ENCODE peak calls at places on chromosomes 12 and 14, in nine cellular contexts. One of them, this sample, is unnamed.
A peak's percentile ranks its signal among the peaks of the same experiment; 100 is the strongest.

GRCh38 chr14:92493492-92493891 is 20.1 kb upstream of the RIN3 start:
- DNase-seq in HCT116: no peak
- DNase-seq in HepG2: no peak
- DNase-seq in endothelial cell: no peak
- DNase-seq in fibroblast of lung: no peak
- DNase-seq in fibroblast of the aortic adventitia: no peak
- DNase-seq in GM10248: no peak
- DNase-seq in fibroblast of mammary gland: no peak
- DNase-seq in BE2C: no peak
- DNase-seq in this sample: no peak

GRCh38 chr12:29691146-29691854 is 92.4 kb downstream of the TMTC1 start:
- DNase-seq in BE2C: no peak
- DNase-seq in GM10248: no peak
- DNase-seq in fibroblast of lung: no peak
- DNase-seq in HepG2: no peak
- DNase-seq in fibroblast of mammary gland: no peak
- DNase-seq in fibroblast of the aortic adventitia: no peak
- DNase-seq in HCT116: no peak
- DNase-seq in endothelial cell: no peak
- DNase-seq in this sample: no peak

GRCh38 chr14:39416072-39416471 is 16.2 kb downstream of the FBXO33 start:
- DNase-seq in HCT116: no peak
- DNase-seq in HepG2: no peak
- DNase-seq in fibroblast of the aortic adventitia: no peak
- DNase-seq in BE2C: no peak
- DNase-seq in GM10248: no peak
- DNase-seq in fibroblast of lung: no peak
- DNase-seq in fibroblast of mammary gland: no peak
- DNase-seq in endothelial cell: no peak
- DNase-seq in this sample: no peak

GRCh38 chr12:8780389-8780788 is 42.0 kb upstream of the A2ML1 start:
- DNase-seq in fibroblast of the aortic adventitia: peak; percentile 49
- DNase-seq in HCT116: peak; percentile 18
- DNase-seq in HepG2: peak; percentile 16
- DNase-seq in fibroblast of mammary gland: peak; percentile 42
- DNase-seq in GM10248: no peak
- DNase-seq in endothelial cell: peak; percentile 17
- DNase-seq in BE2C: no peak
- DNase-seq in fibroblast of lung: peak; percentile 38
- DNase-seq in this sample: no peak

GRCh38 chr14:66563731-66564130 is 55.8 kb downstream of the GPHN start:
- DNase-seq in endothelial cell: no peak
- DNase-seq in GM10248: no peak
- DNase-seq in HCT116: no peak
- DNase-seq in HepG2: no peak
- DNase-seq in fibroblast of lung: no peak
- DNase-seq in BE2C: no peak
- DNase-seq in fibroblast of the aortic adventitia: no peak
- DNase-seq in fibroblast of mammary gland: no peak
- DNase-seq in this sample: no peak

GRCh38 chr14:33679461-33680225 is 271.2 kb downstream of the EGLN3 start:
- DNase-seq in fibroblast of lung: peak; percentile 94
- DNase-seq in fibroblast of mammary gland: peak; percentile 75
- DNase-seq in fibroblast of the aortic adventitia: peak; percentile 83
- DNase-seq in HCT116: no peak
- DNase-seq in HepG2: no peak
- DNase-seq in GM10248: no peak
- DNase-seq in endothelial cell: no peak
- DNase-seq in BE2C: no peak
- DNase-seq in this sample: no peak

GRCh38 chr14:65260786-65261185 is 151.7 kb upstream of the FUT8 start:
- DNase-seq in fibroblast of mammary gland: peak; percentile 94
- DNase-seq in BE2C: no peak
- DNase-seq in HepG2: no peak
- DNase-seq in HCT116: no peak
- DNase-seq in endothelial cell: no peak
- DNase-seq in fibroblast of the aortic adventitia: peak; percentile 91
- DNase-seq in fibroblast of lung: peak; percentile 73
- DNase-seq in GM10248: no peak
- DNase-seq in this sample: no peak

GRCh38 chr12:5870183-5870582 is 74.9 kb downstream of the ANO2 start:
- DNase-seq in HepG2: no peak
- DNase-seq in endothelial cell: no peak
- DNase-seq in fibroblast of mammary gland: no peak
- DNase-seq in HCT116: no peak
- DNase-seq in fibroblast of the aortic adventitia: no peak
- DNase-seq in fibroblast of lung: no peak
- DNase-seq in BE2C: no peak
- DNase-seq in GM10248: no peak
- DNase-seq in this sample: no peak

GRCh38 chr14:24974591-24975374 is 75.2 kb downstream of the STXBP6 start:
- DNase-seq in fibroblast of the aortic adventitia: no peak
- DNase-seq in endothelial cell: no peak
- DNase-seq in HepG2: no peak
- DNase-seq in fibroblast of lung: no peak
- DNase-seq in GM10248: no peak
- DNase-seq in BE2C: no peak
- DNase-seq in fibroblast of mammary gland: no peak
- DNase-seq in HCT116: no peak
- DNase-seq in this sample: no peak

GRCh38 chr12:85092814-85093370 is 56.7 kb downstream of the LRRIQ1 start:
- DNase-seq in GM10248: no peak
- DNase-seq in fibroblast of the aortic adventitia: no peak
- DNase-seq in fibroblast of lung: peak; percentile 0
- DNase-seq in HCT116: peak; percentile 69
- DNase-seq in BE2C: no peak
- DNase-seq in endothelial cell: no peak
- DNase-seq in fibroblast of mammary gland: no peak
- DNase-seq in HepG2: peak; percentile 6
- DNase-seq in this sample: no peak

GRCh38 chr14:69726761-69727511 is 40.0 kb upstream of the SRSF5 start:
- DNase-seq in HepG2: peak; percentile 39
- DNase-seq in endothelial cell: peak; percentile 88
- DNase-seq in fibroblast of lung: peak; percentile 57
- DNase-seq in HCT116: no peak
- DNase-seq in fibroblast of mammary gland: peak; percentile 60
- DNase-seq in BE2C: peak; percentile 84
- DNase-seq in fibroblast of the aortic adventitia: peak; percentile 75
- DNase-seq in GM10248: peak; percentile 88
- DNase-seq in this sample: peak; percentile 79

GRCh38 chr12:78898416-78898815 is 33.8 kb downstream of the SYT1 start:
- DNase-seq in fibroblast of the aortic adventitia: peak; percentile 90
- DNase-seq in fibroblast of mammary gland: peak; percentile 33
- DNase-seq in endothelial cell: no peak
- DNase-seq in BE2C: peak; percentile 87
- DNase-seq in fibroblast of lung: peak; percentile 78
- DNase-seq in GM10248: no peak
- DNase-seq in HCT116: no peak
- DNase-seq in HepG2: no peak
- DNase-seq in this sample: no peak

GRCh38 chr12:107565551-107565950 is 120.0 kb upstream of the PWP1 start:
- DNase-seq in HCT116: no peak
- DNase-seq in fibroblast of the aortic adventitia: no peak
- DNase-seq in fibroblast of lung: no peak
- DNase-seq in BE2C: no peak
- DNase-seq in GM10248: no peak
- DNase-seq in HepG2: no peak
- DNase-seq in endothelial cell: no peak
- DNase-seq in fibroblast of mammary gland: no peak
- DNase-seq in this sample: no peak

GRCh38 chr12:117010693-117011451 is 88.3 kb downstream of the TESC start:
- DNase-seq in fibroblast of the aortic adventitia: peak; percentile 35
- DNase-seq in HCT116: no peak
- DNase-seq in fibroblast of lung: peak; percentile 27
- DNase-seq in endothelial cell: no peak
- DNase-seq in GM10248: no peak
- DNase-seq in fibroblast of mammary gland: peak; percentile 70
- DNase-seq in HepG2: no peak
- DNase-seq in BE2C: no peak
- DNase-seq in this sample: no peak

GRCh38 chr14:70906785-70907171 is 481 bp upstream of the PCNX1 start:
- DNase-seq in HepG2: no peak
- DNase-seq in fibroblast of lung: no peak
- DNase-seq in fibroblast of the aortic adventitia: peak; percentile 40
- DNase-seq in fibroblast of mammary gland: no peak
- DNase-seq in HCT116: no peak
- DNase-seq in GM10248: no peak
- DNase-seq in BE2C: no peak
- DNase-seq in endothelial cell: no peak
- DNase-seq in this sample: no peak

GRCh38 chr14:51652168-51653095 is 722 bp downstream of the FRMD6 start:
- DNase-seq in GM10248: peak; percentile 53
- DNase-seq in HCT116: no peak
- DNase-seq in fibroblast of mammary gland: no peak
- DNase-seq in HepG2: no peak
- DNase-seq in fibroblast of the aortic adventitia: peak; percentile 33
- DNase-seq in BE2C: peak; percentile 71
- DNase-seq in endothelial cell: peak; percentile 56
- DNase-seq in fibroblast of lung: peak; percentile 39
- DNase-seq in this sample: peak; percentile 42

GRCh38 chr12:13175499-13175898 is 21.0 kb upstream of the EMP1 start:
- DNase-seq in HepG2: no peak
- DNase-seq in HCT116: no peak
- DNase-seq in fibroblast of lung: peak; percentile 81
- DNase-seq in fibroblast of mammary gland: peak; percentile 81
- DNase-seq in endothelial cell: no peak
- DNase-seq in BE2C: no peak
- DNase-seq in GM10248: no peak
- DNase-seq in fibroblast of the aortic adventitia: peak; percentile 71
- DNase-seq in this sample: no peak

DNA sequence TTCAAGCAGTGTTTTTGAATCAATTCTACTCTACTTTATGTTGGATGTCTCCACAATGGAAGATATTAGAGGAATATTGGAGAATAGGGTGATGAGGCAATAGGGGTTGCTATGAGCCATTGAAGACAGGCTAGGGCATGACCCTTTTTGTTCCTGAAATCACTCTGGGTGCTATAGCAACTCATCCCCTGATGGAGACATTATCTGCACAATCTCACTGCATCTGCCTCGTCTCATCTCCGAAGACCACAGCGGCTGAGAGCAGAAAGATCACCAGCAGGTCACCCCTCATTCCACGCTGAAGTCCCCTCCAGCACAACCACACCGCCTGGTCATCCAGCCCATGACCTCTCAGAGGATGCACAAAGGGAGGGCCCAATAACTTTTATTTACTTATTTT is 150.4 kb upstream of the TMEM132C start:
- DNase-seq in fibroblast of the aortic adventitia: no peak
- DNase-seq in HCT116: no peak
- DNase-seq in BE2C: no peak
- DNase-seq in fibroblast of lung: no peak
- DNase-seq in fibroblast of mammary gland: no peak
- DNase-seq in HepG2: no peak
- DNase-seq in endothelial cell: no peak
- DNase-seq in GM10248: no peak
- DNase-seq in this sample: no peak
- TF ChIP-seq CTCF in fibroblast of the aortic adventitia: no peak
- TF ChIP-seq CTCF in HCT116: no peak
- TF ChIP-seq CTCF in BE2C: no peak
- TF ChIP-seq CTCF in fibroblast of lung: no peak
- TF ChIP-seq CTCF in fibroblast of mammary gland: no peak
- TF ChIP-seq CTCF in HepG2: no peak
- TF ChIP-seq CTCF in endothelial cell: no peak
- TF ChIP-seq CTCF in GM10248: no peak
- TF ChIP-seq CTCF in this sample: no peak

GRCh38 chr14:75259510-75259855 is 19.1 kb upstream of the FOS start:
- DNase-seq in BE2C: no peak
- DNase-seq in HepG2: no peak
- DNase-seq in endothelial cell: no peak
- DNase-seq in GM10248: no peak
- DNase-seq in fibroblast of lung: peak; percentile 69
- DNase-seq in fibroblast of mammary gland: peak; percentile 76
- DNase-seq in HCT116: no peak
- DNase-seq in fibroblast of the aortic adventitia: peak; percentile 62
- DNase-seq in this sample: no peak
- TF ChIP-seq CTCF in BE2C: peak; percentile 33
- TF ChIP-seq CTCF in HepG2: peak; percentile 21
- TF ChIP-seq CTCF in endothelial cell: no peak
- TF ChIP-seq CTCF in GM10248: no peak
- TF ChIP-seq CTCF in fibroblast of lung: peak; percentile 14
- TF ChIP-seq CTCF in fibroblast of mammary gland: peak; percentile 36
- TF ChIP-seq CTCF in HCT116: no peak
- TF ChIP-seq CTCF in fibroblast of the aortic adventitia: peak; percentile 20
- TF ChIP-seq CTCF in this sample: peak; percentile 17

DNA sequence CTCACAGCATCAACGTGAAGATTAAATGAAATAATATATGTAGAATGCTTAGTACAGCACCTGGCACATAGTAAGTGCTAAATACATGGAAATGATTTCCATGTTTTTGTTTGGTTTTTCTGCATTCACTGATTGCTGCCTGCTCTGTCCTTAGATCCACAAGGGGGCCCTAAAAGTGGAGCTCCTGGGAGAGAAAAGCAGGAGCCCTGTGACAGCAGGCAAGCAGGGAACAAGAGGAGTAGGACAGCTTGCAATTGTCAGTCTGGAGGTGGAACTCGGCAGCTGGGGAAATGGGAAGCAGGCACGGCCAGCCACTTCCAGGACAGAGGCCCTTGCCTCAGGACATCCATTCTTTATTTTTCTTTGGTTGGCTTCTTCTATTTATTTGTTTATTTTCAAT is 292.9 kb downstream of the BMP4 start:
- DNase-seq in GM10248: no peak
- DNase-seq in endothelial cell: peak; percentile 29
- DNase-seq in BE2C: no peak
- DNase-seq in fibroblast of mammary gland: peak; percentile 9
- DNase-seq in fibroblast of lung: peak; percentile 12
- DNase-seq in fibroblast of the aortic adventitia: peak; percentile 7
- DNase-seq in HCT116: peak; percentile 47
- DNase-seq in HepG2: peak; percentile 76
- DNase-seq in this sample: no peak
- TF ChIP-seq CTCF in GM10248: no peak
- TF ChIP-seq CTCF in endothelial cell: no peak
- TF ChIP-seq CTCF in BE2C: no peak
- TF ChIP-seq CTCF in fibroblast of mammary gland: peak; percentile 31
- TF ChIP-seq CTCF in fibroblast of lung: peak; percentile 41
- TF ChIP-seq CTCF in fibroblast of the aortic adventitia: peak; percentile 37
- TF ChIP-seq CTCF in HCT116: peak; percentile 63
- TF ChIP-seq CTCF in HepG2: peak; percentile 69
- TF ChIP-seq CTCF in this sample: peak; percentile 42

DNA sequence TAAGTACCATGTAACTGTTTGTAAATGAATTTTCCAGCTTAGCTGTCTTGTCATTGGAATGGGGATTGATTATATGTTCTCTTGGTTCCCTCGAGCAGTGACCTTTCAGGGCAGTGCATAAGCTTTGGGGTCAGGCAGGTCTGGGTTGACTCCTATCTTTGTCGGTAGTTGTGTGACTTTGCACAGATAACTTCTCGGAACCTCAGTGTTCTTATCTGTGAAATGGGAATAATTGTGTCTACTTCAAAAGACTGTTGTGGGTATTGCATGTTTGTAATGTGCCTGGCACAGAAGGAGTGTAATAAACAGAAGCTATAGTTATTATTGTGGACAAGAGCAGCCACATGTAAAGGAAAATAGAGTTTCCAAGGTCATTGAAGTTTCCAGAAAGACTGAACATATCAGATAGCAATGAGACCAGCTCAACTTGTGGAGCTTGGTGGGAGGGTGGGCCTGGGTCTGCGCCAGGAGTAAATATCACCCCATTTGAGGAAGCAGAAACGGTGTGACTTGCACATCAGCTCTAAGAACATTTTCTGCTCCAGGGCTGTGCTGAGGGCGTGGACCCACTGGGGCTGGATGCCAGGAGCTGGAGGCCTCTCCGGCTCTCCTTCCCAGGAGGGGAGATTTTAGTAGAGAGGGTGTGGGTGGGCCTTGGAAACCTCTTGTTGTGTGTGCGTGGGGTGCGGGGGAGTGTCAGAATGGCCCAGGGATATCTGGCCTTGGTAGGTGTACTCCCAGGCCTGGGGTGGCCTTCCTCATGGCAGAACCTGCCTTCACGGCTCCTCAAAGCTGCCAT is 19.8 kb downstream of the FOS start:
- DNase-seq in endothelial cell: no peak
- DNase-seq in fibroblast of mammary gland: peak; percentile 33
- DNase-seq in HepG2: no peak
- DNase-seq in fibroblast of lung: no peak
- DNase-seq in fibroblast of the aortic adventitia: peak; percentile 49
- DNase-seq in HCT116: no peak
- DNase-seq in GM10248: no peak
- DNase-seq in BE2C: no peak
- DNase-seq in this sample: no peak
- TF ChIP-seq CTCF in endothelial cell: no peak
- TF ChIP-seq CTCF in fibroblast of mammary gland: no peak
- TF ChIP-seq CTCF in HepG2: no peak
- TF ChIP-seq CTCF in fibroblast of lung: no peak
- TF ChIP-seq CTCF in fibroblast of the aortic adventitia: no peak
- TF ChIP-seq CTCF in HCT116: no peak
- TF ChIP-seq CTCF in GM10248: no peak
- TF ChIP-seq CTCF in BE2C: no peak
- TF ChIP-seq CTCF in this sample: no peak

This sample was measured in progenitor cell of endocrine pancreas.